ENCODE peak calls at places on chromosomes 16 and 17, in four cellular contexts. One of them, this sample, is unnamed.

GRCh38 chr17:27345141-27345904 is 51.4 kb downstream of the WSB1 start:
- DNase-seq in HEK293T: no peak
- DNase-seq in astrocyte: peak
- DNase-seq in epithelial cell of proximal tubule: peak
- DNase-seq in this sample: peak

GRCh38 chr17:1070411-1070810 is 73.5 kb downstream of the TIMM22 start:
- DNase-seq in HEK293T: no peak
- DNase-seq in astrocyte: no peak
- DNase-seq in epithelial cell of proximal tubule: no peak
- DNase-seq in this sample: no peak

GRCh38 chr17:3913531-3914318 is 2.5 kb downstream of the P2RX1 start:
- DNase-seq in HEK293T: peak
- DNase-seq in astrocyte: peak
- DNase-seq in epithelial cell of proximal tubule: no peak
- DNase-seq in this sample: peak

GRCh38 chr16:81446318-81447275 is 2.0 kb downstream of the CMIP start:
- DNase-seq in HEK293T: no peak
- DNase-seq in astrocyte: peak
- DNase-seq in epithelial cell of proximal tubule: no peak
- DNase-seq in this sample: no peak

GRCh38 chr17:43406676-43407645 is 8.2 kb downstream of the ARL4D start:
- DNase-seq in HEK293T: no peak
- DNase-seq in astrocyte: peak
- DNase-seq in epithelial cell of proximal tubule: no peak
- DNase-seq in this sample: no peak

GRCh38 chr16:4350365-4350786 is 745 bp downstream of the PAM16 start:
- DNase-seq in HEK293T: no peak
- DNase-seq in astrocyte: no peak
- DNase-seq in epithelial cell of proximal tubule: no peak
- DNase-seq in this sample: no peak

GRCh38 chr17:9941305-9941704 is 36.2 kb upstream of the RCVRN start:
- DNase-seq in HEK293T: no peak
- DNase-seq in astrocyte: no peak
- DNase-seq in epithelial cell of proximal tubule: no peak
- DNase-seq in this sample: no peak

GRCh38 chr17:31579265-31579664 is 187.8 kb downstream of the RAB11FIP4 start:
- DNase-seq in HEK293T: no peak
- DNase-seq in astrocyte: no peak
- DNase-seq in epithelial cell of proximal tubule: no peak
- DNase-seq in this sample: no peak

GRCh38 chr16:80852261-80852872 is 48.0 kb upstream of the CDYL2 start:
- DNase-seq in HEK293T: peak
- DNase-seq in astrocyte: peak
- DNase-seq in epithelial cell of proximal tubule: peak
- DNase-seq in this sample: peak

GRCh38 chr17:67151717-67152116 is 93.3 kb downstream of the HELZ start:
- DNase-seq in HEK293T: no peak
- DNase-seq in astrocyte: peak
- DNase-seq in epithelial cell of proximal tubule: no peak
- DNase-seq in this sample: no peak

GRCh38 chr16:62068747-62069146 is 32.5 kb upstream of the CDH8 start:
- DNase-seq in HEK293T: peak
- DNase-seq in astrocyte: no peak
- DNase-seq in epithelial cell of proximal tubule: no peak
- DNase-seq in this sample: no peak

GRCh38 chr16:67137605-67138004 is 13.2 kb downstream of the B3GNT9 start:
- DNase-seq in HEK293T: no peak
- DNase-seq in astrocyte: peak
- DNase-seq in epithelial cell of proximal tubule: no peak
- DNase-seq in this sample: no peak

GRCh38 chr16:56989988-56990387 is 631 bp downstream of the NLRC5 start:
- DNase-seq in HEK293T: no peak
- DNase-seq in astrocyte: no peak
- DNase-seq in epithelial cell of proximal tubule: no peak
- DNase-seq in this sample: no peak

GRCh38 chr17:81074875-81075274 is 39.9 kb downstream of the BAIAP2 start:
- DNase-seq in HEK293T: no peak
- DNase-seq in astrocyte: no peak
- DNase-seq in epithelial cell of proximal tubule: no peak
- DNase-seq in this sample: no peak

GRCh38 chr16:57141822-57142631 is 43.8 kb downstream of the PSME3IP1 start:
- DNase-seq in HEK293T: no peak
- DNase-seq in astrocyte: no peak
- DNase-seq in epithelial cell of proximal tubule: no peak
- DNase-seq in this sample: no peak

GRCh38 chr17:42639484-42640474 is 19.3 kb upstream of the TUBG2 start:
- DNase-seq in HEK293T: no peak
- DNase-seq in astrocyte: no peak
- DNase-seq in epithelial cell of proximal tubule: no peak
- DNase-seq in this sample: no peak

GRCh38 chr16:75022567-75022966 is 23.7 kb downstream of the ZNRF1 start:
- DNase-seq in HEK293T: no peak
- DNase-seq in astrocyte: peak
- DNase-seq in epithelial cell of proximal tubule: no peak
- DNase-seq in this sample: no peak

GRCh38 chr17:79075433-79075805 is 795 bp downstream of the ENGASE start:
- DNase-seq in HEK293T: no peak
- DNase-seq in astrocyte: no peak
- DNase-seq in epithelial cell of proximal tubule: no peak
- DNase-seq in this sample: no peak

GRCh38 chr16:27214084-27214961 is 11.0 kb downstream of the KDM8 start:
- DNase-seq in HEK293T: no peak
- DNase-seq in astrocyte: no peak
- DNase-seq in epithelial cell of proximal tubule: no peak
- DNase-seq in this sample: no peak

GRCh38 chr17:73288534-73289302 is 23.1 kb downstream of the CDC42EP4 start:
- DNase-seq in HEK293T: no peak
- DNase-seq in astrocyte: no peak
- DNase-seq in epithelial cell of proximal tubule: no peak
- DNase-seq in this sample: no peak

GRCh38 chr17:13757871-13758270 is 156.1 kb upstream of the HS3ST3A1 start:
- DNase-seq in HEK293T: no peak
- DNase-seq in astrocyte: no peak
- DNase-seq in epithelial cell of proximal tubule: no peak
- DNase-seq in this sample: no peak

GRCh38 chr16:27349276-27349675 is 35.5 kb downstream of the IL4R start:
- DNase-seq in HEK293T: no peak
- DNase-seq in astrocyte: no peak
- DNase-seq in epithelial cell of proximal tubule: no peak
- DNase-seq in this sample: no peak

GRCh38 chr16:89017956-89018604 is 41.1 kb upstream of the CBFA2T3 start:
- DNase-seq in HEK293T: no peak
- DNase-seq in astrocyte: peak
- DNase-seq in epithelial cell of proximal tubule: no peak
- DNase-seq in this sample: no peak

GRCh38 chr16:20868890-20869289 is 31.3 kb downstream of the DCUN1D3 start:
- DNase-seq in HEK293T: no peak
- DNase-seq in astrocyte: peak
- DNase-seq in epithelial cell of proximal tubule: no peak
- DNase-seq in this sample: no peak

GRCh38 chr17:57623620-57624019 is 121.5 kb downstream of the CCDC182 start:
- DNase-seq in HEK293T: no peak
- DNase-seq in astrocyte: no peak
- DNase-seq in epithelial cell of proximal tubule: no peak
- DNase-seq in this sample: no peak

GRCh38 chr16:11308493-11309283 is 27.6 kb upstream of the PRM1 start:
- DNase-seq in HEK293T: no peak
- DNase-seq in astrocyte: no peak
- DNase-seq in epithelial cell of proximal tubule: no peak
- DNase-seq in this sample: no peak

GRCh38 chr17:75628425-75628824 is 4.8 kb upstream of the SMIM5 start:
- DNase-seq in HEK293T: no peak
- DNase-seq in astrocyte: no peak
- DNase-seq in epithelial cell of proximal tubule: no peak
- DNase-seq in this sample: no peak

GRCh38 chr16:74601131-74601871 is 5.6 kb downstream of the GLG1 start:
- DNase-seq in HEK293T: no peak
- DNase-seq in astrocyte: no peak
- DNase-seq in epithelial cell of proximal tubule: no peak
- DNase-seq in this sample: no peak

GRCh38 chr17:44653384-44653783 is 2.9 kb upstream of the MEIOC start:
- DNase-seq in HEK293T: no peak
- DNase-seq in astrocyte: no peak
- DNase-seq in epithelial cell of proximal tubule: no peak
- DNase-seq in this sample: no peak

GRCh38 chr17:78324391-78325075 is 35.3 kb downstream of the SOCS3 start:
- DNase-seq in HEK293T: no peak
- DNase-seq in astrocyte: peak
- DNase-seq in epithelial cell of proximal tubule: no peak
- DNase-seq in this sample: no peak

GRCh38 chr16:85917012-85917411 is 18.1 kb downstream of the IRF8 start:
- DNase-seq in HEK293T: no peak
- DNase-seq in astrocyte: no peak
- DNase-seq in epithelial cell of proximal tubule: no peak
- DNase-seq in this sample: no peak

This sample was measured in NT2/D1.